ENCODE peak calls at places on chromosomes 16 and 17, in five cellular contexts. S is iPS DF 6.9, A is GM12864, N is HFF-Myc, I is heart right ventricle. L is an unnamed sample.
A peak's percentile ranks its signal among the peaks of the same experiment; 100 is the strongest.

GRCh38 chr16:65480276-65480675 is 358.4 kb upstream of the CDH11 start:
- DNase-seq in S (no peak), A (no peak), N (no peak), I (no peak), L (no peak)

GRCh38 chr16:54291107-54291980 is 4.8 kb upstream of the IRX3 start:
- DNase-seq in S (no peak), A (no peak), N (no peak), I (no peak), L (no peak)

GRCh38 chr16:101586-101985 is 23.6 kb downstream of the MPG start:
- DNase-seq in S (no peak), A (no peak), N (no peak), I (no peak), L (no peak)

GRCh38 chr16:5046914-5047313 is 13.2 kb upstream of the NAGPA start:
- DNase-seq in S (no peak), A (no peak), N (no peak), I (no peak), L (no peak)

GRCh38 chr16:85377388-85378144 is 235.6 kb upstream of the GSE1 start:
- DNase-seq in S (no peak), A (no peak), N (no peak), I (no peak), L (no peak)

GRCh38 chr17:74217036-74217725 is 3.8 kb downstream of the TTYH2 start:
- DNase-seq in S (no peak), A (no peak), N (no peak), I (no peak), L (no peak)

GRCh38 chr17:14355556-14355955 is 54.7 kb downstream of the HS3ST3B1 start:
- DNase-seq in S (no peak), A (no peak), N (no peak), I (no peak), L (no peak)

GRCh38 chr16:16073884-16074781 is 124.7 kb downstream of the ABCC1 start:
- DNase-seq in S (no peak), A (no peak), N (peak; percentile 62), I (no peak), L (peak; percentile 76)

GRCh38 chr16:86512301-86512859 is 2.1 kb downstream of the FOXF1 start:
- DNase-seq in S (no peak), A (no peak), N (no peak), I (no peak), L (no peak)

GRCh38 chr16:8761078-8761477 is 36.4 kb downstream of the TMEM186 start:
- DNase-seq in S (no peak), A (no peak), N (no peak), I (no peak), L (no peak)

GRCh38 chr17:17151055-17151454 is 55.1 kb downstream of the PLD6 start:
- DNase-seq in S (no peak), A (no peak), N (peak; percentile 50), I (no peak), L (peak; percentile 52)

GRCh38 chr16:84498859-84499620 is 5.4 kb downstream of the MEAK7 start:
- DNase-seq in S (no peak), A (no peak), N (no peak), I (no peak), L (no peak)

GRCh38 chr17:11795906-11796305 is 197.6 kb downstream of the DNAH9 start:
- DNase-seq in S (no peak), A (no peak), N (no peak), I (no peak), L (no peak)

GRCh38 chr16:89025636-89026035 is 48.6 kb upstream of the CBFA2T3 start:
- DNase-seq in S (no peak), A (no peak), N (no peak), I (no peak), L (no peak)

GRCh38 chr17:55723488-55723848 is 804 bp upstream of the TMEM100 start:
- DNase-seq in S (no peak), A (no peak), N (no peak), I (no peak), L (no peak)

DNA sequence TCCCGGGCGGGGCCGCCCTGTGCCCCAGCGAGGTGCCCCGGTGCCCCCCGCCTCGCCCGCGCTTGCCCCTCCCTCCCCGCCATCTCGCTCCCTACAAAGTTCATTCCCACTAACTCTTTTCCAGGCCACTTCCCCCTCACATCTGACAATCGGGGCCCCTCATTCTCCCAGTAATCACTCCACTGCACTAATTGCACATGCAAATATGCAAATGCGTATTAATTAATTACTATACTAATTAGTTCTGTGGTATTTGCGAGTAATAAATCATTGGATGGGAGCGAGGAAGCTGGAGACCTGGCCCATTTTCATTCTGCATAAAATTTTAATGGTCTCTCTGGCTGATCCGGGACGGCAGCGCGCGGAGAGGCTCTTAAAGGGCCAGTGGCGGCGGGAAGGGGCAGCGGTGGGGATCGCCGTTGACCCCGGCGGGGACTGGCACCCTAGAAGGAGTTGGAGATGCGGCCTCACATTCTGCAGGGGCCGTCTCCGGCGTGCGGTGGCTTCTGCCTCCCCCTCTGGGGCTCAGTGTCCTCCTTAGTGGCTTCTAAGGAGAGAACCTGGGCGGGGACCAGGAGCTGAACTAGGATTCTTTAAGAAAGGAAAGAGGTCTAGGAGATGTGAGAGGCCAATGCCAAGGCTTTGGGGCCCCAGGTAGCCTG is 8.4 kb upstream of the PPP1R1B start:
- DNase-seq in S (no peak), A (no peak), N (no peak), I (no peak), L (no peak)
- H3K4me3 ChIP-seq in S (peak overlapping the region; percentile 35), A (peak overlapping the region; percentile 42), N (peak overlapping the region; percentile 42), I (peak overlapping the region; percentile 56), L (peak overlapping the region; percentile 60)

GRCh38 chr17:76139261-76139752 is 1.7 kb downstream of the FOXJ1 start:
- DNase-seq in S (no peak), A (no peak), N (no peak), I (no peak), L (no peak)
- H3K4me3 ChIP-seq in S (peak overlapping the region; percentile 29), A (no peak overlapping the region), N (no peak overlapping the region), I (no peak overlapping the region), L (no peak overlapping the region)

DNA sequence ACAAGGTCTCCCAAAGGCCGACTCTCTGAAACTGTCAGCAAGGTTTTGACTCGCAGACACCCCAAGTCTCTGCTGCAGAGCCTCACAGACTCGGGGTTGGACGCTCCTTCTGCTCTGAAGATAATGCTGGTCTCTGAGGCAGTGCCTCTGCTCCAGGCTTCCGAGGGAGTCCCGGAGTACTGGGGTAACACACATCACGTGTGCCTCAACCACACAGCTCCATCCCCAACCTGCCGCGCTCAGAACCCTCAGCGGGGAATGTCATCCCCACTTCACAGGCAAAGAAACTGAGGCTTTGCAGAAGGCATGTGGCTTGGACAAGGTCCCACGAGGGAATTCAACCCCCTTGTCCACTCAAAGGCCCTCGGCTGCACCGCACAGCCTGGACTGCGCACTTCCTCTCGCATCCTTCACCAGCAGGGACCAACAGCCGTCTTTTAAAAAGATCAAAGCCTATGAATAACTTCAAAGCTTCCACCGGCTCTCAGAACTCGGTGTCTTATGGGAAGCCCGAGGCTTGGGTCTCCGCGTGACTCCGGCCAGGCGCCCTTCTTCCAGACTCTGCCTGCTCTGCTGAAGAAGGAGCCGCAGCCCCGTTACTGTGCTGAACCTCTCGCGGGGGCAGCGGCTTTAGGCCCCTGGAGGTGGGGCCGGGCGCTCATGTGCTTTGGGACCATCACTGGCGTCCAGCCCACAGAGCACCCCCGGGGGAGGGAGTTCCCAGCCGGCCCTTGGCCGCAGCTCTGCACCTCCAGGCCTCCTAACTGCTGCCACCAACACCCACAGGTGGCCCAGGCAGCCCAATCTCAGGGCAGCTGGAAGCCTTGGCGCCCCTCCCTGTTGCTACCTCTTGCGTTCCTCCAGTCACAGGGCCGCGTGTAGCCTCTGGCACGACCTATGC is 2.2 kb downstream of the TMEM204 start:
- DNase-seq in S (no peak), A (no peak), N (no peak), I (no peak), L (no peak)
- H3K4me3 ChIP-seq in S (no peak overlapping the region), A (no peak overlapping the region), N (peak overlapping the region; percentile 85), I (peak overlapping the region; percentile 94), L (peak overlapping the region; percentile 53)

GRCh38 chr17:78316867-78317816 is 42.7 kb downstream of the SOCS3 start:
- DNase-seq in S (no peak), A (no peak), N (no peak), I (no peak), L (no peak)

GRCh38 chr17:78316115-78316866 is 43.6 kb downstream of the SOCS3 start:
- DNase-seq in S (no peak), A (no peak), N (no peak), I (no peak), L (no peak)

GRCh38 chr17:78313735-78314648 is 45.9 kb downstream of the SOCS3 start:
- DNase-seq in S (no peak), A (no peak), N (no peak), I (peak; percentile 72), L (no peak)

GRCh38 chr17:78315355-78316114 is 44.3 kb downstream of the SOCS3 start:
- DNase-seq in S (no peak), A (no peak), N (peak; percentile 82), I (peak; percentile 75), L (peak; percentile 85)

GRCh38 chr17:78314683-78315354 is 45.1 kb downstream of the SOCS3 start:
- DNase-seq in S (no peak), A (no peak), N (no peak), I (no peak), L (no peak)
- H3K4me3 ChIP-seq in S (no peak overlapping the region), A (no peak overlapping the region), N (no peak overlapping the region), I (peak overlapping the region; percentile 52), L (no peak overlapping the region)

GRCh38 chr17:31479524-31479923 is 88.0 kb downstream of the RAB11FIP4 start:
- DNase-seq in S (no peak), A (no peak), N (no peak), I (no peak), L (no peak)
- H3K4me3 ChIP-seq in S (no peak overlapping the region), A (no peak overlapping the region), N (no peak overlapping the region), I (no peak overlapping the region), L (no peak overlapping the region)

GRCh38 chr16:66562409-66562808 is 3.8 kb upstream of the CMTM1 start:
- DNase-seq in S (no peak), A (no peak), N (no peak), I (no peak), L (no peak)

GRCh38 chr16:66566051-66566901 is at the start of gene CMTM1:
- DNase-seq in S (no peak), A (no peak), N (no peak), I (no peak), L (no peak)

GRCh38 chr16:66562986-66563385 is 3.3 kb upstream of the CMTM1 start:
- DNase-seq in S (no peak), A (no peak), N (no peak), I (no peak), L (no peak)

GRCh38 chr16:66563574-66564334 is 2.5 kb upstream of the CMTM1 start:
- DNase-seq in S (no peak), A (no peak), N (no peak), I (no peak), L (no peak)

GRCh38 chr16:66565051-66565450 is 1.2 kb upstream of the CMTM1 start:
- DNase-seq in S (no peak), A (no peak), N (no peak), I (no peak), L (no peak)
- H3K4me3 ChIP-seq in S (no peak overlapping the region), A (no peak overlapping the region), N (no peak overlapping the region), I (no peak overlapping the region), L (no peak overlapping the region)

DNA sequence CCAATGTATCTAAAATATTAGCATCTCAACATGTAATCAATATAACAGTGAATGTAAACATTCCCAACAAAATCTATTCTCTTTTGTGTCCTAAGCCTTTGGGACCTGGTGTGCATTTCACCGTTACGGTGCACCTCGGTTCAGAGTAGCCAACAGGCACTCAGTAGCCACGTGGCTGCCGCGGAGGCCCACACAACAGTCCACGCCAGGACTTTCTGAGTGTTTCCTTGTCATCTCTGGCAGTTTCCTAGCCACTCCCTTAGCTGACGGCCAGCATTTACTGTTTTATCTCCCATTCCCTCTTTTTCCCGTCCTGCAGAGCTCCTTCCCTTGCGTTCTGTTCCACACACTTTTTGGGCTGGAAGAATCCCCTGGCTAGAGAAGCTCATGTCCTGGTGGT is 36.3 kb downstream of the VAC14 start:
- DNase-seq in S (no peak), A (no peak), N (no peak), I (no peak), L (no peak)
- H3K4me3 ChIP-seq in S (no peak overlapping the region), A (no peak overlapping the region), N (no peak overlapping the region), I (no peak overlapping the region), L (no peak overlapping the region)